ENCODE peak calls at places on chromosomes 7 and 10, in five cellular contexts. F is ascending aorta, A is transverse colon, Z is small intestine, V is H9. E is an unnamed sample. For H3K4me1, the result is how much of the 10 kb centered on the place peaks cover.

GRCh38 chr7:144834516-144835165 is 1.2 kb downstream of the TPK1 start:
- DNase-seq in F (peak), A (peak), Z (peak), V (no peak), E (peak)

GRCh38 chr10:44990302-44990655 is 10.4 kb upstream of the ZNF22 start:
- DNase-seq in V (peak), F (peak), A (no peak), Z (no peak), E (peak)

GRCh38 chr10:21626457-21627161 is 92.6 kb downstream of the MLLT10 start:
- DNase-seq in F (no peak), A (no peak), V (no peak), Z (no peak), E (peak)

GRCh38 chr10:67861750-67862460 is 22.6 kb upstream of the SIRT1 start:
- DNase-seq in Z (no peak), V (peak), A (no peak), F (no peak), E (no peak)

GRCh38 chr10:3493621-3494020 is 291.4 kb downstream of the KLF6 start:
- DNase-seq in F (no peak), V (no peak), Z (no peak), A (no peak), E (no peak)

GRCh38 chr10:19107406-19107805 is 58.8 kb downstream of the MALRD1 start:
- DNase-seq in A (no peak), Z (no peak), F (no peak), V (no peak), E (no peak)

GRCh38 chr7:38311329-38311937 is 38.0 kb upstream of the TARP start:
- DNase-seq in F (no peak), Z (no peak), A (peak), V (no peak), E (no peak)

GRCh38 chr7:3464900-3465622 is 164.0 kb downstream of the SDK1 start:
- DNase-seq in Z (no peak), V (no peak), F (no peak), A (no peak), E (peak)

GRCh38 chr10:120400601-120401000 is 56.4 kb upstream of the PLPP4 start:
- DNase-seq in V (no peak), Z (no peak), A (no peak), F (no peak), E (no peak)

GRCh38 chr7:77537595-77538185 is 595 bp downstream of the PTPN12 start:
- DNase-seq in V (no peak), Z (peak), A (peak), F (peak), E (peak)

GRCh38 chr7:121576148-121576921 is 180.2 kb upstream of the FAM3C start:
- DNase-seq in A (no peak), F (no peak), V (no peak), Z (no peak), E (no peak)

GRCh38 chr10:52198540-52198939 is 115.5 kb upstream of the DKK1 start:
- DNase-seq in V (no peak), Z (no peak), F (no peak), A (no peak), E (no peak)

DNA sequence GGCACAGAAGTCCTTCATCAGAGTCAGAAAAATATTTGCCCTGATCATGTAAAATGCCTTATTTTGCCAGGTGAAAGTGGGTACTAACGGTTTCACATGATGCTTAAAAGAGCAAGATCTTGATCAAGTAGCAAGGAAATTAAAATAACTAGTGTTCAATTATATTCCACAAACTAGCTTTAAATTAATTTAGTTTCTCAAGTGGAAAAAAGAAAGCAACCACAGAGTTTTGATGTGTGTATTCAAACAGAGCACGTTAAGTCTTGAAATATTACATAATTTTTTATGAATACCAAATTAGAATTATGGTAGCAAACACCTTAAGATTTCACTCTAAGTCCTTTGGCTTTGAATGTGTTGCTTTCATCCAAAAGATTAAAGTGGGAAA is 47.3 kb downstream of the PIP4K2A start:
- DNase-seq in Z (no peak), V (no peak), A (no peak), F (no peak), E (no peak)
- H3K27ac ChIP-seq in Z (no peak), V (no peak), A (no peak), F (no peak), E (no peak)

DNA sequence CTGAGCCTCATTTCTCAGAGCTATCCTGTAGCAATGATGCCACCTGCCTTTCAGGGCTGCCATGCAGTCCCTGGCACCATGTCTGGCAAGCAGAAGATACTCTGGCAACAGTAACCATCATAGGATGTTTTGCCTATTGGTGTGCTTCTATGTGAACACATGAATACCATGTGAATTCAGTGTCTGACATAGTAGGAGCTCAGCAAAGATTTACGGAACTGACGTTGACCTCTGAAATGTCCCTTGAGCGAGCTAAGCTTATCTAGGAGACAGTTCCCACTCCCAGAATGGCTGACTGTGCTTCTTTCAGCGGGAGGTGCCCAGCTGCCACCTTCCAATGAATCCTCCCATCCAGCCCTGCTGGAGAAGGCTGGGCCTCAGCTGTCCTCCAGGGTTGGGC is 71.2 kb upstream of the LRRC18 start:
- DNase-seq in F (no peak), V (no peak), Z (no peak), A (no peak), E (no peak)
- H3K4me1 ChIP-seq in F (under half), V (under half), Z (under half), A (under half), E (under half)

DNA sequence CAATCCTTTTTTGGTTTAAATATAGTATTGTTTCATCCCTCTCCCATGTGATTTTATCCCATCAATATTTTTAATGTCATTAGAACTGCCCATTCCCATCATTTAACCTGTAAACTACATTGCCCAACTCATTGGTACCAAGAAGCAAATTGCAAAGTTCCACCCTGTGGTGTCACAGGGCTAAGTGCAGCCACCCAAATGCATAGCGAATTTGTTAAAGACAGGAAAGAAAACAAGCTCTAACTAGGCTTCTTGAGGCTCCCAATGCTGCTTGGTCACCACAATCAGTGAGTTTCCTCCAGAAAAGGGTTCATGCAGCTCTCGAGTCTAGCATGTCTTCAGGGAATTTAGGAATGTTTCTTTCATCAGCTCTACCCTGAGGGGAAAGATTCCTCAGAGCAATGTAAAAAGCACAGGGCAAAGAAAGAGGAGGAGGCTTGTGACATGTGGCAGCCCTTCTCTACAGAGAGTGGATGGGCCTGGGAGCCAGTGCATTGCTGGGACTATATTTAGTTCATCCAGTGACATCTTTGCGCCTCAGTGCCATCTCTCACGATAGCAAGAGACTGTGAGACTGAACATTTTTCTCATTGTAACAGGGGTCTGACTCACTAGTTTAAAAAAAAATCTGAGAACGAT is 58.1 kb downstream of the CAV1 start:
- DNase-seq in F (peak), V (no peak), Z (no peak), A (no peak), E (peak)
- H3K27ac ChIP-seq in F (peak), V (no peak), Z (peak), A (peak), E (peak)

DNA sequence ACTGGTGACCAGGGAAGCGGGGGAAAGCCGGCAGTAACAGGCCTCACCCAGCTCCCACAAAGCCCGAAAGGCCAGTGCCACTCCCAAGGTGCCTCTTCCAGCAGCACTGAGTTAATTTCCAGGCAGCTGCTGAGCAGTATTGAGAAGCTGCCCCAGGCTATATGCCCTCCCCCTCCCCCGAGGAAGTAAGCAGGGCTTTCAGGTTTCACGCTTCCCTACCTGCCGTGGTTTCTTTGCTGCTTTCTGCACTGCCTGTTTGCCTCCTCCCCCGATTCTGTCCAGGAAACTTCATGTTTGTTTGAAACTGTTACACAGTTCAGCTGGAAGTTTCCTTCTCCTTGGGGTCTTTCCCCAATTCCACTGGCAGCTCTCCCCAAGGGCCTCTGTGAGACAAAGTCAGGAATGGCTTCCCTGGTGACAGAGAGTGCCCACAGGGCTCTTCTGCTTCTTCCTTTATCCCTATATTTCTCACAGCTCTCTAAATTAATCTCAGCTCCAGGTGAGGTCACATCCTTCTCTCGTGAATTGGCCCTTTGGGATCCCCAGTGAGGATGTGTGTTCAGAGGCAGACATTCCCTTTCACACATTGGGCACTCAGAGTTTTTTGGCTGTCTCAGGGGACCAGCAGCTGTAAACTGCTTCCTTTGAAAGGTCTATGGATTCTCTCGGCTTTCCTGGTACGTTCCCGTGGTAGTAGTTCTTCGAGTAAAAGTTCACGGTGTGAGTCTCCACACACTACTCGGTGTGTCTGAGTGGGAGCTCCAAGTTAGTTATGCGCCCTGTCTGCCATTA is 19.4 kb downstream of the C1GALT1 start:
- DNase-seq in A (peak), F (no peak), Z (peak), V (peak), E (no peak)
- H3K4me1 ChIP-seq in A (under half), F (under half), Z (under half), V (under half), E (under half)

DNA sequence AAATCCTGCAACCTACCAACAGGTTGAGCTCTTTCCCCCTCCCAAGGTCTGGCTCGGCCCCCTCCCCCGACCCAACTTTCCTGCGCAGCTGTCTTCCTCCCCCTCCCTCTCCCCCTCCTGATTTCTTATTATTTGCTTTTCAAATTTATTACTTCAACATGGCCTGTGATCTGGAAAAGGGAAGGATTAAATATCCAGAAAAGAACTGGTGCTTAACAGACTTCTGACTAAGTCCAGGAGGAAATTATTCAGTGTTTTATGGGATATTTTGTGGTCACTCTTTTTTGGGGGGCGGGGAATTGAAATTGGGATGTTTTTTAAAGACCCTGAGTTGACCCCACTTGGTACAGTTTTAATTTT is 2.5 kb downstream of the ARID5B start:
- DNase-seq in A (no peak), V (no peak), F (no peak), Z (peak), E (peak)
- H3K27ac ChIP-seq in A (peak), V (no peak), F (peak), Z (peak), E (peak)

GRCh38 chr7:116229359-116229758 is 19.0 kb downstream of the TES start:
- DNase-seq in V (no peak), Z (no peak), F (no peak), A (no peak), E (no peak)

GRCh38 chr7:116232402-116232749 is 22.0 kb downstream of the TES start:
- DNase-seq in V (no peak), Z (no peak), F (no peak), A (no peak), E (no peak)

GRCh38 chr7:116228241-116228640 is 17.9 kb downstream of the TES start:
- DNase-seq in V (no peak), Z (no peak), A (no peak), F (no peak), E (no peak)

GRCh38 chr7:116231543-116232401 is 21.4 kb downstream of the TES start:
- DNase-seq in Z (no peak), A (no peak), V (no peak), F (no peak), E (peak)

GRCh38 chr7:116230191-116231005 is 20.1 kb downstream of the TES start:
- DNase-seq in F (no peak), Z (no peak), V (no peak), A (no peak), E (no peak)
- H3K4me1 ChIP-seq in F (under half), Z (under half), V (under half), A (under half), E (half or more)

GRCh38 chr7:75650062-75650461 is 88.7 kb downstream of the HIP1 start:
- DNase-seq in V (peak), A (no peak), Z (no peak), F (no peak), E (no peak)
- H3K27ac ChIP-seq in V (no peak), A (peak), Z (peak), F (peak), E (no peak)

E was measured in A673.